ENCODE peak calls at places on chromosomes 11 and 22, in eight cellular contexts. I is H9, L is choroid plexus epithelial cell, G is KBM-7, M is uterus, F is thoracic aorta, D is left ventricle myocardium inferior, P is CD14-positive monocyte. H is an unnamed sample.

GRCh38 chr11:68854273-68854958 is 12.7 kb upstream of the CPT1A start:
- DNase-seq in D (no peak), I (no peak), M (no peak), L (no peak), F (no peak), G (no peak), P (no peak), H (no peak)

GRCh38 chr22:31728857-31729256 is 21.1 kb downstream of the PRR14L start:
- DNase-seq in P (no peak), I (no peak), D (no peak), L (peak; percentile 43), M (no peak), F (no peak), G (no peak), H (no peak)

GRCh38 chr11:130156108-130157022 is 3.2 kb upstream of the ST14 start:
- DNase-seq in F (no peak), D (no peak), I (no peak), P (peak; percentile 68), L (peak; percentile 67), M (no peak), G (no peak), H (no peak)

GRCh38 chr11:12556155-12556554 is 118.1 kb upstream of the TEAD1 start:
- DNase-seq in P (no peak), F (no peak), D (peak; percentile 27), G (no peak), I (no peak), M (peak; percentile 47), L (peak; percentile 42), H (no peak)

GRCh38 chr11:16013649-16014275 is 342.6 kb downstream of the SOX6 start:
- DNase-seq in I (no peak), P (no peak), L (no peak), G (no peak), D (no peak), M (no peak), F (no peak), H (no peak)

GRCh38 chr22:17131686-17132085 is 10.5 kb upstream of the TMEM121B start:
- DNase-seq in I (no peak), M (no peak), L (peak; percentile 38), G (no peak), P (no peak), F (no peak), D (no peak), H (no peak)

GRCh38 chr11:76939219-76939631 is 78.5 kb downstream of the ACER3 start:
- DNase-seq in L (no peak), D (no peak), P (no peak), F (no peak), I (no peak), G (no peak), M (no peak), H (no peak)

GRCh38 chr11:68412593-68413475 is 47.7 kb upstream of the PPP6R3 start:
- DNase-seq in D (peak; percentile 52), I (no peak), F (no peak), P (no peak), G (no peak), L (no peak), M (peak; percentile 52), H (no peak)

GRCh38 chr22:48931452-48931851 is 896.2 kb downstream of the BRD1 start:
- DNase-seq in I (no peak), P (no peak), G (no peak), M (no peak), D (no peak), F (no peak), L (no peak), H (no peak)

GRCh38 chr11:46522682-46523281 is 71.0 kb downstream of the AMBRA1 start:
- DNase-seq in L (no peak), D (no peak), I (no peak), F (no peak), M (no peak), P (no peak), G (no peak), H (no peak)

GRCh38 chr11:64745523-64746328 is 1.8 kb upstream of the RASGRP2 start:
- DNase-seq in L (peak; percentile 82), I (peak; percentile 91), D (peak; percentile 92), F (peak; percentile 83), G (peak; percentile 83), P (no peak), M (peak; percentile 93), H (no peak)

GRCh38 chr11:2750601-2751522 is 51.1 kb upstream of the KCNQ1OT1 start:
- DNase-seq in D (peak; percentile 12), F (no peak), I (no peak), L (peak; percentile 19), P (peak; percentile 29), M (peak; percentile 26), G (no peak), H (no peak)